ENCODE peak calls at places on chromosome 2, in nine cellular contexts. One of them, this sample, is unnamed.

GRCh38 chr2:127051116-127051779 is 55.7 kb downstream of the BIN1 start:
- DNase-seq in heart right ventricle: no peak
- DNase-seq in HL-60: no peak
- DNase-seq in mucosa of gallbladder: no peak
- DNase-seq in effector memory CD4-positive, alpha-beta T cell: no peak
- DNase-seq in thyroid gland: no peak
- DNase-seq in naive thymus-derived CD4-positive, alpha-beta T cell: no peak
- DNase-seq in M059J: no peak
- DNase-seq in B cell: no peak
- DNase-seq in this sample: no peak

GRCh38 chr2:126399001-126399400 is 257.0 kb upstream of the GYPC start:
- DNase-seq in M059J: no peak
- DNase-seq in mucosa of gallbladder: no peak
- DNase-seq in naive thymus-derived CD4-positive, alpha-beta T cell: no peak
- DNase-seq in heart right ventricle: no peak
- DNase-seq in HL-60: peak; percentile 30
- DNase-seq in effector memory CD4-positive, alpha-beta T cell: no peak
- DNase-seq in thyroid gland: no peak
- DNase-seq in B cell: no peak
- DNase-seq in this sample: no peak

GRCh38 chr2:189254268-189254883 is 74.8 kb upstream of the COL5A2 start:
- DNase-seq in B cell: no peak
- DNase-seq in mucosa of gallbladder: peak; percentile 10
- DNase-seq in heart right ventricle: peak; percentile 12
- DNase-seq in thyroid gland: peak; percentile 30
- DNase-seq in effector memory CD4-positive, alpha-beta T cell: no peak
- DNase-seq in naive thymus-derived CD4-positive, alpha-beta T cell: no peak
- DNase-seq in M059J: peak; percentile 52
- DNase-seq in HL-60: no peak
- DNase-seq in this sample: no peak

GRCh38 chr2:68807821-68808266 is 63.4 kb downstream of the BMP10 start:
- DNase-seq in M059J: peak; percentile 47
- DNase-seq in effector memory CD4-positive, alpha-beta T cell: no peak
- DNase-seq in mucosa of gallbladder: no peak
- DNase-seq in HL-60: peak; percentile 80
- DNase-seq in naive thymus-derived CD4-positive, alpha-beta T cell: no peak
- DNase-seq in B cell: no peak
- DNase-seq in thyroid gland: no peak
- DNase-seq in heart right ventricle: no peak
- DNase-seq in this sample: no peak

GRCh38 chr2:241546771-241547498 is 11.6 kb upstream of the BOK start:
- DNase-seq in thyroid gland: no peak
- DNase-seq in B cell: peak; percentile 14
- DNase-seq in heart right ventricle: no peak
- DNase-seq in naive thymus-derived CD4-positive, alpha-beta T cell: no peak
- DNase-seq in mucosa of gallbladder: no peak
- DNase-seq in effector memory CD4-positive, alpha-beta T cell: no peak
- DNase-seq in HL-60: no peak
- DNase-seq in M059J: peak; percentile 85
- DNase-seq in this sample: no peak

GRCh38 chr2:69096326-69097095 is 83.5 kb downstream of the ANTXR1 start:
- DNase-seq in HL-60: no peak
- DNase-seq in M059J: no peak
- DNase-seq in thyroid gland: no peak
- DNase-seq in naive thymus-derived CD4-positive, alpha-beta T cell: no peak
- DNase-seq in B cell: no peak
- DNase-seq in heart right ventricle: no peak
- DNase-seq in effector memory CD4-positive, alpha-beta T cell: no peak
- DNase-seq in mucosa of gallbladder: no peak
- DNase-seq in this sample: no peak

GRCh38 chr2:162294949-162295348 is 23.5 kb downstream of the IFIH1 start:
- DNase-seq in M059J: no peak
- DNase-seq in heart right ventricle: no peak
- DNase-seq in HL-60: no peak
- DNase-seq in thyroid gland: no peak
- DNase-seq in naive thymus-derived CD4-positive, alpha-beta T cell: no peak
- DNase-seq in mucosa of gallbladder: no peak
- DNase-seq in effector memory CD4-positive, alpha-beta T cell: no peak
- DNase-seq in B cell: no peak
- DNase-seq in this sample: no peak

GRCh38 chr2:54968561-54969218 is 81.6 kb downstream of the RTN4 start:
- DNase-seq in M059J: peak; percentile 14
- DNase-seq in HL-60: no peak
- DNase-seq in effector memory CD4-positive, alpha-beta T cell: no peak
- DNase-seq in thyroid gland: no peak
- DNase-seq in mucosa of gallbladder: no peak
- DNase-seq in B cell: no peak
- DNase-seq in naive thymus-derived CD4-positive, alpha-beta T cell: no peak
- DNase-seq in heart right ventricle: no peak
- DNase-seq in this sample: no peak

GRCh38 chr2:21289994-21290393 is 166.2 kb downstream of the TDRD15 start:
- DNase-seq in HL-60: no peak
- DNase-seq in B cell: no peak
- DNase-seq in thyroid gland: no peak
- DNase-seq in M059J: peak; percentile 0
- DNase-seq in effector memory CD4-positive, alpha-beta T cell: no peak
- DNase-seq in heart right ventricle: no peak
- DNase-seq in naive thymus-derived CD4-positive, alpha-beta T cell: no peak
- DNase-seq in mucosa of gallbladder: no peak
- DNase-seq in this sample: no peak

GRCh38 chr2:68936889-68937288 is 15.8 kb downstream of the GKN2 start:
- DNase-seq in mucosa of gallbladder: no peak
- DNase-seq in B cell: no peak
- DNase-seq in M059J: peak; percentile 60
- DNase-seq in effector memory CD4-positive, alpha-beta T cell: no peak
- DNase-seq in naive thymus-derived CD4-positive, alpha-beta T cell: no peak
- DNase-seq in heart right ventricle: no peak
- DNase-seq in HL-60: no peak
- DNase-seq in thyroid gland: no peak
- DNase-seq in this sample: no peak

GRCh38 chr2:112627060-112628040 is 18.4 kb upstream of the SLC20A1 start:
- DNase-seq in heart right ventricle: peak; percentile 72
- DNase-seq in mucosa of gallbladder: no peak
- DNase-seq in effector memory CD4-positive, alpha-beta T cell: no peak
- DNase-seq in B cell: no peak
- DNase-seq in naive thymus-derived CD4-positive, alpha-beta T cell: no peak
- DNase-seq in thyroid gland: no peak
- DNase-seq in HL-60: peak; percentile 86
- DNase-seq in M059J: peak; percentile 96
- DNase-seq in this sample: no peak

GRCh38 chr2:104487381-104487780 is 366.5 kb upstream of the POU3F3 start:
- DNase-seq in heart right ventricle: no peak
- DNase-seq in HL-60: no peak
- DNase-seq in naive thymus-derived CD4-positive, alpha-beta T cell: no peak
- DNase-seq in thyroid gland: no peak
- DNase-seq in mucosa of gallbladder: no peak
- DNase-seq in B cell: no peak
- DNase-seq in effector memory CD4-positive, alpha-beta T cell: no peak
- DNase-seq in M059J: peak; percentile 1
- DNase-seq in this sample: no peak

GRCh38 chr2:101820519-101820918 is 123.0 kb downstream of the MAP4K4 start:
- DNase-seq in naive thymus-derived CD4-positive, alpha-beta T cell: no peak
- DNase-seq in mucosa of gallbladder: no peak
- DNase-seq in effector memory CD4-positive, alpha-beta T cell: no peak
- DNase-seq in B cell: no peak
- DNase-seq in M059J: peak; percentile 89
- DNase-seq in HL-60: no peak
- DNase-seq in thyroid gland: no peak
- DNase-seq in heart right ventricle: no peak
- DNase-seq in this sample: no peak

GRCh38 chr2:33469238-33469637 is 7.2 kb upstream of the RASGRP3 start:
- DNase-seq in thyroid gland: no peak
- DNase-seq in effector memory CD4-positive, alpha-beta T cell: no peak
- DNase-seq in naive thymus-derived CD4-positive, alpha-beta T cell: no peak
- DNase-seq in mucosa of gallbladder: no peak
- DNase-seq in HL-60: no peak
- DNase-seq in heart right ventricle: no peak
- DNase-seq in M059J: no peak
- DNase-seq in B cell: no peak
- DNase-seq in this sample: no peak

GRCh38 chr2:69827796-69828540 is 1.5 kb upstream of the GMCL1 start:
- DNase-seq in B cell: no peak
- DNase-seq in HL-60: no peak
- DNase-seq in thyroid gland: no peak
- DNase-seq in mucosa of gallbladder: no peak
- DNase-seq in effector memory CD4-positive, alpha-beta T cell: no peak
- DNase-seq in heart right ventricle: no peak
- DNase-seq in M059J: no peak
- DNase-seq in naive thymus-derived CD4-positive, alpha-beta T cell: no peak
- DNase-seq in this sample: no peak

GRCh38 chr2:100741880-100742814 is 77.8 kb upstream of the NPAS2 start:
- DNase-seq in HL-60: no peak
- DNase-seq in M059J: peak; percentile 93
- DNase-seq in B cell: no peak
- DNase-seq in effector memory CD4-positive, alpha-beta T cell: no peak
- DNase-seq in naive thymus-derived CD4-positive, alpha-beta T cell: no peak
- DNase-seq in thyroid gland: no peak
- DNase-seq in heart right ventricle: peak; percentile 35
- DNase-seq in mucosa of gallbladder: peak; percentile 63
- DNase-seq in this sample: no peak

GRCh38 chr2:190511104-190511503 is 23.4 kb downstream of the NEMP2 start:
- DNase-seq in thyroid gland: no peak
- DNase-seq in M059J: peak; percentile 43
- DNase-seq in HL-60: no peak
- DNase-seq in effector memory CD4-positive, alpha-beta T cell: no peak
- DNase-seq in B cell: no peak
- DNase-seq in heart right ventricle: no peak
- DNase-seq in naive thymus-derived CD4-positive, alpha-beta T cell: no peak
- DNase-seq in mucosa of gallbladder: no peak
- DNase-seq in this sample: no peak

GRCh38 chr2:96665083-96665569 is 22.6 kb downstream of the FER1L5 start:
- DNase-seq in HL-60: peak; percentile 77
- DNase-seq in thyroid gland: peak; percentile 13
- DNase-seq in naive thymus-derived CD4-positive, alpha-beta T cell: no peak
- DNase-seq in heart right ventricle: no peak
- DNase-seq in mucosa of gallbladder: no peak
- DNase-seq in B cell: no peak
- DNase-seq in M059J: peak; percentile 97
- DNase-seq in effector memory CD4-positive, alpha-beta T cell: no peak
- DNase-seq in this sample: no peak

GRCh38 chr2:238097201-238097987 is 2.7 kb upstream of the ESPNL start:
- DNase-seq in naive thymus-derived CD4-positive, alpha-beta T cell: peak; percentile 18
- DNase-seq in B cell: no peak
- DNase-seq in M059J: no peak
- DNase-seq in effector memory CD4-positive, alpha-beta T cell: no peak
- DNase-seq in heart right ventricle: no peak
- DNase-seq in mucosa of gallbladder: peak; percentile 9
- DNase-seq in thyroid gland: no peak
- DNase-seq in HL-60: no peak
- DNase-seq in this sample: no peak

GRCh38 chr2:200905618-200906296 is 16.6 kb downstream of the NIF3L1 start:
- DNase-seq in B cell: peak; percentile 50
- DNase-seq in naive thymus-derived CD4-positive, alpha-beta T cell: peak; percentile 49
- DNase-seq in mucosa of gallbladder: peak; percentile 76
- DNase-seq in M059J: peak; percentile 67
- DNase-seq in effector memory CD4-positive, alpha-beta T cell: no peak
- DNase-seq in thyroid gland: peak; percentile 75
- DNase-seq in heart right ventricle: peak; percentile 64
- DNase-seq in HL-60: peak; percentile 75
- DNase-seq in this sample: peak; percentile 52

GRCh38 chr2:60844105-60844504 is 37.3 kb upstream of the REL start:
- DNase-seq in mucosa of gallbladder: no peak
- DNase-seq in M059J: no peak
- DNase-seq in thyroid gland: no peak
- DNase-seq in heart right ventricle: no peak
- DNase-seq in naive thymus-derived CD4-positive, alpha-beta T cell: no peak
- DNase-seq in effector memory CD4-positive, alpha-beta T cell: no peak
- DNase-seq in B cell: no peak
- DNase-seq in HL-60: no peak
- DNase-seq in this sample: no peak

GRCh38 chr2:134228493-134228903 is 25.4 kb upstream of the MGAT5 start:
- DNase-seq in thyroid gland: no peak
- DNase-seq in HL-60: peak; percentile 33
- DNase-seq in mucosa of gallbladder: no peak
- DNase-seq in effector memory CD4-positive, alpha-beta T cell: no peak
- DNase-seq in heart right ventricle: no peak
- DNase-seq in naive thymus-derived CD4-positive, alpha-beta T cell: no peak
- DNase-seq in M059J: no peak
- DNase-seq in B cell: no peak
- DNase-seq in this sample: no peak

GRCh38 chr2:144032566-144032965 is 487.4 kb downstream of the ZEB2 start:
- DNase-seq in thyroid gland: no peak
- DNase-seq in M059J: no peak
- DNase-seq in heart right ventricle: no peak
- DNase-seq in naive thymus-derived CD4-positive, alpha-beta T cell: no peak
- DNase-seq in effector memory CD4-positive, alpha-beta T cell: no peak
- DNase-seq in B cell: no peak
- DNase-seq in HL-60: no peak
- DNase-seq in mucosa of gallbladder: no peak
- DNase-seq in this sample: no peak